ENCODE peak calls at places on chromosomes 4 and X, in seven cellular contexts. G is Right ventricle myocardium superior, Z is B cell, B is AG04449, R is fibroblast of the conjunctiva, O is head of caudate nucleus, S is heart left ventricle. F is an unnamed sample.
A peak's percentile ranks its signal among the peaks of the same experiment; 100 is the strongest.

GRCh38 chr4:56077676-56078075 is 128.9 kb downstream of the CEP135 start:
- DNase-seq in Z (no peak), R (no peak), O (no peak), S (no peak), G (no peak), B (no peak), F (no peak)

GRCh38 chrX:1443496-1444075 is 9.1 kb downstream of the ASMTL start:
- DNase-seq in O (no peak), Z (no peak), B (no peak), G (peak; percentile 6), S (peak; percentile 29), R (no peak), F (no peak)

GRCh38 chr4:68864438-68865177 is 48.8 kb downstream of the UGT2B10 start:
- DNase-seq in G (no peak), O (no peak), S (no peak), B (no peak), R (no peak), Z (no peak), F (no peak)

GRCh38 chr4:109441858-109442480 is 8.4 kb downstream of the SEC24B start:
- DNase-seq in R (no peak), O (no peak), S (no peak), B (no peak), G (no peak), Z (no peak), F (no peak)

GRCh38 chrX:48648299-48648698 is 35.3 kb upstream of the WAS start:
- DNase-seq in O (no peak), Z (peak; percentile 45), R (peak; percentile 20), B (no peak), S (no peak), G (no peak), F (peak; percentile 11)

GRCh38 chrX:65926095-65927019 is 113.5 kb downstream of the VSIG4 start:
- DNase-seq in B (no peak), G (no peak), S (no peak), O (no peak), R (no peak), Z (no peak), F (no peak)

GRCh38 chr4:7166981-7167700 is 25.2 kb upstream of the SORCS2 start:
- DNase-seq in S (no peak), R (no peak), O (no peak), B (no peak), Z (no peak), G (no peak), F (no peak)

GRCh38 chr4:120443111-120443510 is 376.5 kb upstream of the MAD2L1 start:
- DNase-seq in O (no peak), G (no peak), R (peak; percentile 98), S (no peak), Z (no peak), B (peak; percentile 47), F (no peak)

GRCh38 chr4:122739174-122739573 is 6.7 kb downstream of the BBS12 start:
- DNase-seq in O (no peak), S (no peak), Z (no peak), R (no peak), B (peak; percentile 85), G (no peak), F (no peak)

GRCh38 chr4:100164808-100165760 is 25.2 kb downstream of the DDIT4L start:
- DNase-seq in R (no peak), B (no peak), Z (no peak), O (no peak), G (no peak), S (no peak), F (no peak)

GRCh38 chr4:145178740-145179139 is 1.6 kb downstream of the OTUD4 start:
- DNase-seq in B (no peak), G (no peak), O (no peak), Z (peak; percentile 41), S (no peak), R (no peak), F (no peak)

GRCh38 chrX:49915352-49916222 is 6.8 kb upstream of the CLCN5 start:
- DNase-seq in S (no peak), G (no peak), Z (peak; percentile 50), O (peak; percentile 34), B (no peak), R (peak; percentile 39), F (no peak)

GRCh38 chr4:6619466-6620255 is 20.8 kb upstream of the MRFAP1 start:
- DNase-seq in B (no peak), Z (peak; percentile 10), G (no peak), S (no peak), O (no peak), R (no peak), F (no peak)

GRCh38 chr4:8325284-8325973 is 55.9 kb downstream of the HTRA3 start:
- DNase-seq in Z (no peak), B (no peak), O (no peak), S (no peak), G (peak; percentile 46), R (no peak), F (no peak)

GRCh38 chr4:139555073-139555704 is 830 bp downstream of the SETD7 start:
- DNase-seq in O (peak; percentile 82), G (peak; percentile 93), B (no peak), S (peak; percentile 94), R (peak; percentile 77), Z (peak; percentile 70), F (peak; percentile 91)

GRCh38 chr4:81060587-81061339 is 30.3 kb downstream of the BMP3 start:
- DNase-seq in O (no peak), Z (no peak), B (no peak), R (no peak), S (no peak), G (no peak), F (no peak)

GRCh38 chrX:46559062-46559461 is 13.8 kb upstream of the ZNF674 start:
- DNase-seq in Z (no peak), B (no peak), S (no peak), O (no peak), R (no peak), G (peak; percentile 53), F (peak; percentile 24)

GRCh38 chrX:108322243-108322642 is 116.0 kb downstream of the COL4A6 start:
- DNase-seq in R (no peak), O (no peak), B (no peak), S (no peak), Z (no peak), G (no peak), F (no peak)

GRCh38 chrX:15856580-15856979 is 2.0 kb upstream of the AP1S2 start:
- DNase-seq in G (no peak), Z (no peak), S (no peak), O (no peak), R (no peak), B (no peak), F (no peak)

GRCh38 chr4:143399113-143399949 is 62.7 kb downstream of the GAB1 start:
- DNase-seq in B (no peak), G (no peak), S (no peak), Z (no peak), R (no peak), O (no peak), F (no peak)

GRCh38 chr4:7470522-7471128 is 35.9 kb upstream of the PSAPL1 start:
- DNase-seq in Z (no peak), R (no peak), G (no peak), S (no peak), B (no peak), O (no peak), F (no peak)

GRCh38 chr4:10239982-10240654 is 123.5 kb upstream of the WDR1 start:
- DNase-seq in O (no peak), S (no peak), R (no peak), Z (no peak), B (no peak), G (no peak), F (no peak)

GRCh38 chr4:3472411-3473141 is 9.5 kb downstream of the DOK7 start:
- DNase-seq in S (peak; percentile 48), O (no peak), R (no peak), Z (no peak), G (peak; percentile 34), B (no peak), F (no peak)

F was measured in left ventricle myocardium inferior.